ENCODE peak calls at places on chromosomes 5 and 9, in four cellular contexts. One of them, this sample, is unnamed.
A peak's percentile ranks its signal among the peaks of the same experiment; 100 is the strongest.

GRCh38 chr9:115229496-115229895 is 111.5 kb upstream of the TNC start:
- DNase-seq in HCT116: peak; percentile 27
- DNase-seq in spleen: no peak
- DNase-seq in IMR-90: no peak
- DNase-seq in this sample: no peak

GRCh38 chr5:173327948-173328895 is at the start of gene STC2:
- DNase-seq in spleen: peak; percentile 70
- DNase-seq in HCT116: peak; percentile 95
- DNase-seq in IMR-90: peak; percentile 94
- DNase-seq in this sample: peak; percentile 78

GRCh38 chr5:134004626-134005414 is at the start of gene VDAC1:
- DNase-seq in spleen: peak; percentile 94
- DNase-seq in HCT116: peak; percentile 56
- DNase-seq in IMR-90: peak; percentile 88
- DNase-seq in this sample: peak; percentile 87

GRCh38 chr5:81626524-81626923 is 124.4 kb downstream of the SSBP2 start:
- DNase-seq in IMR-90: peak; percentile 90
- DNase-seq in spleen: no peak
- DNase-seq in HCT116: peak; percentile 36
- DNase-seq in this sample: no peak

GRCh38 chr9:127131871-127132270 is 9.4 kb upstream of the ANGPTL2 start:
- DNase-seq in spleen: no peak
- DNase-seq in HCT116: peak; percentile 15
- DNase-seq in IMR-90: peak; percentile 80
- DNase-seq in this sample: no peak

GRCh38 chr9:73577867-73578266 is 426.2 kb downstream of the ANXA1 start:
- DNase-seq in spleen: no peak
- DNase-seq in HCT116: no peak
- DNase-seq in IMR-90: no peak
- DNase-seq in this sample: no peak

GRCh38 chr5:135208555-135209494 is 174.8 kb upstream of the PITX1 start:
- DNase-seq in IMR-90: peak; percentile 98
- DNase-seq in HCT116: peak; percentile 68
- DNase-seq in spleen: peak; percentile 64
- DNase-seq in this sample: peak; percentile 41

GRCh38 chr9:28270156-28270555 is 696.9 kb upstream of the C9orf72 start:
- DNase-seq in HCT116: no peak
- DNase-seq in spleen: no peak
- DNase-seq in IMR-90: no peak
- DNase-seq in this sample: no peak

GRCh38 chr9:25678147-25678666 is at the start of gene TUSC1:
- DNase-seq in HCT116: no peak
- DNase-seq in spleen: peak; percentile 88
- DNase-seq in IMR-90: peak; percentile 61
- DNase-seq in this sample: peak; percentile 89

GRCh38 chr5:128077526-128077925 is 6.0 kb upstream of the SLC12A2 start:
- DNase-seq in IMR-90: no peak
- DNase-seq in HCT116: no peak
- DNase-seq in spleen: no peak
- DNase-seq in this sample: no peak

GRCh38 chr5:9835121-9835770 is 205.1 kb upstream of the TAS2R1 start:
- DNase-seq in IMR-90: no peak
- DNase-seq in HCT116: no peak
- DNase-seq in spleen: no peak
- DNase-seq in this sample: no peak

GRCh38 chr5:161273410-161273809 is 273.1 kb downstream of the GABRB2 start:
- DNase-seq in HCT116: no peak
- DNase-seq in spleen: no peak
- DNase-seq in IMR-90: no peak
- DNase-seq in this sample: no peak

GRCh38 chr5:16975950-16976624 is 40.0 kb upstream of the MYO10 start:
- DNase-seq in HCT116: no peak
- DNase-seq in IMR-90: no peak
- DNase-seq in spleen: peak; percentile 5
- DNase-seq in this sample: no peak

GRCh38 chr5:16480821-16481538 is 15.4 kb upstream of the ZNF622 start:
- DNase-seq in HCT116: no peak
- DNase-seq in IMR-90: no peak
- DNase-seq in spleen: no peak
- DNase-seq in this sample: no peak

GRCh38 chr5:133219296-133219695 is 167.5 kb downstream of the HSPA4 start:
- DNase-seq in spleen: no peak
- DNase-seq in HCT116: no peak
- DNase-seq in IMR-90: no peak
- DNase-seq in this sample: no peak

GRCh38 chr5:17069995-17070405 is 133.9 kb upstream of the MYO10 start:
- DNase-seq in IMR-90: no peak
- DNase-seq in spleen: peak; percentile 79
- DNase-seq in HCT116: peak; percentile 10
- DNase-seq in this sample: no peak

GRCh38 chr5:142325677-142326479 is 1.1 kb upstream of the SPRY4 start:
- DNase-seq in IMR-90: peak; percentile 73
- DNase-seq in HCT116: peak; percentile 63
- DNase-seq in spleen: no peak
- DNase-seq in this sample: peak; percentile 73

GRCh38 chr9:129459550-129460322 is 161.2 kb downstream of the C9orf50 start:
- DNase-seq in HCT116: no peak
- DNase-seq in spleen: peak; percentile 89
- DNase-seq in IMR-90: no peak
- DNase-seq in this sample: no peak

GRCh38 chr5:61467766-61468482 is 135.9 kb downstream of the ZSWIM6 start:
- DNase-seq in spleen: no peak
- DNase-seq in HCT116: no peak
- DNase-seq in IMR-90: peak; percentile 66
- DNase-seq in this sample: no peak

GRCh38 chr5:146098047-146098446 is 7.3 kb downstream of the PLAC8L1 start:
- DNase-seq in spleen: no peak
- DNase-seq in HCT116: no peak
- DNase-seq in IMR-90: no peak
- DNase-seq in this sample: no peak

GRCh38 chr5:8057764-8058163 is 188.8 kb downstream of the MTRR start:
- DNase-seq in IMR-90: peak; percentile 56
- DNase-seq in spleen: no peak
- DNase-seq in HCT116: no peak
- DNase-seq in this sample: no peak

GRCh38 chr5:59390074-59390659 is 503.4 kb downstream of the PDE4D start:
- DNase-seq in IMR-90: peak; percentile 20
- DNase-seq in spleen: no peak
- DNase-seq in HCT116: no peak
- DNase-seq in this sample: no peak

GRCh38 chr5:51806677-51807076 is 423.4 kb downstream of the ISL1 start:
- DNase-seq in IMR-90: no peak
- DNase-seq in HCT116: no peak
- DNase-seq in spleen: no peak
- DNase-seq in this sample: no peak

GRCh38 chr5:134003957-134004625 is 684 bp downstream of the VDAC1 start:
- DNase-seq in IMR-90: peak; percentile 42
- DNase-seq in HCT116: no peak
- DNase-seq in spleen: peak; percentile 95
- DNase-seq in this sample: peak; percentile 80

GRCh38 chr5:110785356-110785755 is 46.5 kb downstream of the SLC25A46 start:
- DNase-seq in spleen: no peak
- DNase-seq in IMR-90: peak; percentile 60
- DNase-seq in HCT116: no peak
- DNase-seq in this sample: no peak

GRCh38 chr9:19631181-19631580 is 157.7 kb downstream of the SLC24A2 start:
- DNase-seq in HCT116: no peak
- DNase-seq in IMR-90: no peak
- DNase-seq in spleen: no peak
- DNase-seq in this sample: no peak

GRCh38 chr5:65555266-65555665 is 7.7 kb downstream of the CENPK start:
- DNase-seq in HCT116: no peak
- DNase-seq in IMR-90: peak; percentile 49
- DNase-seq in spleen: no peak
- DNase-seq in this sample: no peak

GRCh38 chr5:65394078-65394477 is 87.6 kb downstream of the ADAMTS6 start:
- DNase-seq in spleen: peak; percentile 27
- DNase-seq in IMR-90: peak; percentile 90
- DNase-seq in HCT116: no peak
- DNase-seq in this sample: no peak

GRCh38 chr5:113574417-113574816 is 60.9 kb downstream of the YTHDC2 start:
- DNase-seq in IMR-90: peak; percentile 96
- DNase-seq in spleen: no peak
- DNase-seq in HCT116: no peak
- DNase-seq in this sample: no peak

GRCh38 chr5:65696892-65697291 is 25.0 kb downstream of the SGTB start:
- DNase-seq in IMR-90: peak; percentile 24
- DNase-seq in HCT116: no peak
- DNase-seq in spleen: no peak
- DNase-seq in this sample: no peak

GRCh38 chr5:18745591-18745987 is 1111.3 kb downstream of the TAF11L14 start:
- DNase-seq in IMR-90: no peak
- DNase-seq in HCT116: no peak
- DNase-seq in spleen: peak; percentile 80
- DNase-seq in this sample: no peak

GRCh38 chr5:16540421-16540820 is 74.8 kb upstream of the ZNF622 start:
- DNase-seq in spleen: no peak
- DNase-seq in IMR-90: peak; percentile 79
- DNase-seq in HCT116: no peak
- DNase-seq in this sample: no peak

GRCh38 chr5:53667621-53668020 is 107.2 kb downstream of the NDUFS4 start:
- DNase-seq in spleen: no peak
- DNase-seq in IMR-90: no peak
- DNase-seq in HCT116: no peak
- DNase-seq in this sample: no peak

GRCh38 chr5:154966081-154966841 is 25.4 kb downstream of the MRPL22 start:
- DNase-seq in HCT116: no peak
- DNase-seq in spleen: no peak
- DNase-seq in IMR-90: no peak
- DNase-seq in this sample: no peak

GRCh38 chr9:136882109-136882946 is 4.0 kb upstream of the TRAF2 start:
- DNase-seq in HCT116: peak; percentile 56
- DNase-seq in spleen: peak; percentile 89
- DNase-seq in IMR-90: peak; percentile 87
- DNase-seq in this sample: no peak

GRCh38 chr9:136885950-136886578 is at the start of gene TRAF2:
- DNase-seq in spleen: peak; percentile 97
- DNase-seq in HCT116: peak; percentile 98
- DNase-seq in IMR-90: peak; percentile 99
- DNase-seq in this sample: peak; percentile 98

GRCh38 chr9:136886610-136887597 is 588 bp downstream of the TRAF2 start:
- DNase-seq in HCT116: no peak
- DNase-seq in IMR-90: peak; percentile 16
- DNase-seq in spleen: no peak
- DNase-seq in this sample: no peak

GRCh38 chr9:136880651-136881050 is 5.7 kb upstream of the TRAF2 start:
- DNase-seq in IMR-90: no peak
- DNase-seq in spleen: peak; percentile 64
- DNase-seq in HCT116: no peak
- DNase-seq in this sample: no peak

GRCh38 chr9:136881691-136882108 is 4.6 kb upstream of the TRAF2 start:
- DNase-seq in spleen: peak; percentile 85
- DNase-seq in IMR-90: peak; percentile 44
- DNase-seq in HCT116: no peak
- DNase-seq in this sample: no peak
- H3K4me1 ChIP-seq in spleen: peaks cover 49% of the 10 kb centered on the region
- H3K4me1 ChIP-seq in IMR-90: peaks cover 10% of the 10 kb centered on the region
- H3K4me1 ChIP-seq in HCT116: peaks cover 19% of the 10 kb centered on the region
- H3K4me1 ChIP-seq in this sample: peaks cover 32% of the 10 kb centered on the region

GRCh38 chr5:40521108-40521785 is 158.5 kb upstream of the PTGER4 start:
- DNase-seq in HCT116: no peak
- DNase-seq in spleen: no peak
- DNase-seq in IMR-90: no peak
- DNase-seq in this sample: no peak

GRCh38 chr5:40518511-40518917 is 161.2 kb upstream of the PTGER4 start:
- DNase-seq in IMR-90: peak; percentile 76
- DNase-seq in HCT116: peak; percentile 56
- DNase-seq in spleen: no peak
- DNase-seq in this sample: no peak

GRCh38 chr5:40521925-40522324 is 157.8 kb upstream of the PTGER4 start:
- DNase-seq in HCT116: no peak
- DNase-seq in IMR-90: no peak
- DNase-seq in spleen: no peak
- DNase-seq in this sample: no peak
- H3K27ac ChIP-seq in HCT116: no peak overlapping the region
- H3K27ac ChIP-seq in IMR-90: no peak overlapping the region
- H3K27ac ChIP-seq in spleen: peak overlapping the region; percentile 1
- H3K27ac ChIP-seq in this sample: no peak overlapping the region

DNA sequence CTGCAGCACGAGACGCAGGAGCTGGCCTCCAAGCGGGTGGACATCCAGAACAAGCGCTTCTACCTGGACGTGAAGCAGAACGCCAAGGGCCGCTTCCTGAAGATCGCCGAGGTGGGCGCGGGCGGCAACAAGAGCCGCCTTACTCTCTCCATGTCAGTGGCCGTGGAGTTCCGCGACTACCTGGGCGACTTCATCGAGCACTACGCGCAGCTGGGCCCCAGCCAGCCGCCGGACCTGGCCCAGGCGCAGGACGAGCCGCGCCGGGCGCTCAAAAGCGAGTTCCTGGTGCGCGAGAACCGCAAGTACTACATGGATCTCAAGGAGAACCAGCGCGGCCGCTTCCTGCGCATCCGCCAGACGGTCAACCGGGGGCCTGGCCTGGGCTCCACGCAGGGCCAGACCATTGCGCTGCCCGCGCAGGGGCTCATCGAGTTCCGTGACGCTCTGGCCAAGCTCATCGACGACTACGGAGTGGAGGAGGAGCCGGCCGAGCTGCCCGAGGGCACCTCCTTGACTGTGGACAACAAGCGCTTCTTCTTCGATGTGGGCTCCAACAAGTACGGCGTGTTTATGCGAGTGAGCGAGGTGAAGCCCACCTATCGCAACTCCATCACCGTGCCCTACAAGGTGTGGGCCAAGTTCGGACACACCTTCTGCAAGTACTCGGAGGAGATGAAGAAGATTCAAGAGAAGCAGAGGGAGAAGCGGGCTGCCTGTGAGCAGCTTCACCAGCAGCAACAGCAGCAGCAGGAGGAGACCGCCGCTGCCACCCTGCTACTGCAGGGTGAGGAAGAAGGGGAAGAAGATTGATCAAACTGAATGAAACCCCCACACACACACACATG is 654 bp downstream of the PURA start:
- DNase-seq in HCT116: no peak
- DNase-seq in IMR-90: peak; percentile 55
- DNase-seq in spleen: peak; percentile 95
- DNase-seq in this sample: peak; percentile 84
- TF ChIP-seq POLR2A in HCT116: no peak
- TF ChIP-seq POLR2A in IMR-90: no peak
- TF ChIP-seq POLR2A in spleen: no peak
- TF ChIP-seq POLR2A in this sample: no peak

GRCh38 chr5:168347786-168348414 is 56.5 kb downstream of the WWC1 start:
- DNase-seq in spleen: no peak
- DNase-seq in IMR-90: no peak
- DNase-seq in HCT116: no peak
- DNase-seq in this sample: no peak

GRCh38 chr5:168342985-168343384 is 51.5 kb downstream of the WWC1 start:
- DNase-seq in spleen: peak; percentile 1
- DNase-seq in IMR-90: no peak
- DNase-seq in HCT116: no peak
- DNase-seq in this sample: no peak

GRCh38 chr5:168350315-168350714 is 58.9 kb downstream of the WWC1 start:
- DNase-seq in spleen: no peak
- DNase-seq in HCT116: no peak
- DNase-seq in IMR-90: no peak
- DNase-seq in this sample: no peak

GRCh38 chr5:168347368-168347767 is 55.9 kb downstream of the WWC1 start:
- DNase-seq in spleen: no peak
- DNase-seq in IMR-90: no peak
- DNase-seq in HCT116: no peak
- DNase-seq in this sample: no peak

GRCh38 chr5:168346417-168346816 is 55.0 kb downstream of the WWC1 start:
- DNase-seq in HCT116: no peak
- DNase-seq in IMR-90: no peak
- DNase-seq in spleen: no peak
- DNase-seq in this sample: no peak
- H3K4me1 ChIP-seq in HCT116: peaks cover 22% of the 10 kb centered on the region
- H3K4me1 ChIP-seq in IMR-90: no peaks in the 10 kb centered on the region
- H3K4me1 ChIP-seq in spleen: no peaks in the 10 kb centered on the region
- H3K4me1 ChIP-seq in this sample: peaks cover 13% of the 10 kb centered on the region

This sample was measured in suprapubic skin.